ENCODE peak calls at places on chromosomes 6 and 20, in nine cellular contexts. S is lower leg skin, U is nephron progenitor cell, J is adrenal gland, T is PC-9, Z is GM23338, B is MCF 10A, W is cardiac muscle cell, Y is neural crest cell. M is an unnamed sample.
A peak's percentile ranks its signal among the peaks of the same experiment; 100 is the strongest.

GRCh38 chr6:104118274-104118673 is 741.4 kb downstream of the HACE1 start:
- DNase-seq in S (no peak), Y (no peak), T (no peak), J (no peak), B (peak; percentile 45), U (no peak), Z (no peak), W (no peak), M (no peak)

GRCh38 chr6:157099912-157100593 is 223.3 kb downstream of the TMEM242 start:
- DNase-seq in B (no peak), Z (no peak), S (no peak), Y (no peak), U (no peak), T (no peak), J (no peak), W (no peak), M (peak; percentile 71)

GRCh38 chr6:8434727-8435092 is 635 bp downstream of the SLC35B3 start:
- DNase-seq in U (no peak), Y (no peak), S (no peak), B (no peak), T (no peak), Z (no peak), W (no peak), J (no peak), M (peak; percentile 21)

GRCh38 chr6:52098649-52099184 is 11.3 kb upstream of the PKHD1 start:
- DNase-seq in T (no peak), J (no peak), S (no peak), Z (no peak), U (no peak), W (no peak), Y (no peak), B (peak; percentile 9), M (no peak)

GRCh38 chr20:53390780-53391179 is 202.9 kb downstream of the ZNF217 start:
- DNase-seq in J (no peak), W (no peak), T (no peak), S (no peak), U (no peak), B (no peak), Z (no peak), Y (no peak), M (no peak)

GRCh38 chr6:93183513-93183912 is 235.8 kb downstream of the EPHA7 start:
- DNase-seq in W (no peak), T (no peak), Z (no peak), U (no peak), B (no peak), Y (no peak), S (no peak), J (no peak), M (no peak)

GRCh38 chr6:17311595-17312311 is 30.6 kb downstream of the RBM24 start:
- DNase-seq in W (no peak), J (no peak), T (no peak), U (peak; percentile 16), B (no peak), S (no peak), Y (no peak), Z (no peak), M (no peak)

GRCh38 chr6:96465321-96465903 is 56.2 kb upstream of the UFL1 start:
- DNase-seq in S (no peak), T (no peak), W (no peak), Z (no peak), B (no peak), Y (no peak), J (no peak), U (no peak), M (no peak)

GRCh38 chr20:17655286-17655651 is 26.8 kb downstream of the RRBP1 start:
- DNase-seq in Z (peak; percentile 50), T (no peak), W (no peak), U (no peak), S (no peak), Y (no peak), B (no peak), J (no peak), M (no peak)

GRCh38 chr20:17655865-17656489 is 26.1 kb downstream of the RRBP1 start:
- DNase-seq in Z (peak; percentile 70), T (no peak), J (no peak), Y (no peak), S (no peak), B (peak; percentile 46), W (no peak), U (no peak), M (no peak)

GRCh38 chr20:17653835-17654648 is 28.0 kb downstream of the RRBP1 start:
- DNase-seq in S (no peak), T (no peak), Y (no peak), J (no peak), B (no peak), Z (no peak), W (no peak), U (no peak), M (no peak)

GRCh38 chr20:17652411-17652810 is 29.6 kb downstream of the RRBP1 start:
- DNase-seq in Z (no peak), U (no peak), T (no peak), Y (no peak), W (no peak), B (no peak), S (no peak), J (no peak), M (no peak)

GRCh38 chr20:17654649-17655285 is 27.3 kb downstream of the RRBP1 start:
- DNase-seq in J (no peak), T (peak; percentile 7), W (peak; percentile 66), B (peak; percentile 39), Y (peak; percentile 54), U (peak; percentile 77), S (no peak), Z (peak; percentile 91), M (no peak)
- TF ChIP-seq CTCF in J (peak; percentile 38), T (peak; percentile 71), W (peak; percentile 79), B (peak; percentile 44), Y (peak; percentile 75), U (peak; percentile 78), S (no peak), Z (peak; percentile 99), M (peak; percentile 32)

DNA sequence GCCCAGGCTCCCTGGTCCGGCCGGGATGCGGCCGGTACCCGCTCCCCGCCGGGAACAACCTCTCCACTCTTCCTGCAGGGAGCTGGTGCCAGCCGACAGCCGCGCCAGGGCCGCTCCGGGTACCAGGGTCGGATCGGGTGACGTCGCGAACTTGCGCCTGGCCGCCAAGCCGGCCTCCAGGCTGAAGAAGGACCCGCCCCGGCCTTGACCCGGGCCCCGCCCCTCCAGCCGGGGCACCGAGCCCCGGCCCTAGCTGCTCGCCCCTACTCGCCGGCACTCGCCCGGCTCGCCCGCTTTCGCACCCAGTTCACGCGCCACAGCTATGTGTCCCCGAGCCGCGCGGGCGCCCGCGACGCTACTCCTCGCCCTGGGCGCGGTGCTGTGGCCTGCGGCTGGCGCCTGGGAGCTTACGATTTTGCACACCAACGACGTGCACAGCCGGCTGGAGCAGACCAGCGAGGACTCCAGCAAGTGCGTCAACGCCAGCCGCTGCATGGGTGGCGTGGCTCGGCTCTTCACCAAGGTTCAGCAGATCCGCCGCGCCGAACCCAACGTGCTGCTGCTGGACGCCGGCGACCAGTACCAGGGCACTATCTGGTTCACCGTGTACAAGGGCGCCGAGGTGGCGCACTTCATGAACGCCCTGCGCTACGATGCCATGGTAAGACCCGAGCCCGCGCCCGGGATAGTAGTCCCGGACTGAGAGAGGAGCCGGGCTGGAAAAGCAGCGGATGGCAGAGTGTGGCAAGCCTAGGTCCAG is at the start of gene NT5E:
- DNase-seq in S (peak; percentile 41), Y (peak; percentile 50), U (peak; percentile 86), W (peak; percentile 76), B (peak; percentile 69), J (peak; percentile 42), T (peak; percentile 88), Z (peak; percentile 90), M (peak; percentile 87)
- TF ChIP-seq CTCF in S (no peak), Y (no peak), U (no peak), W (no peak), B (no peak), J (no peak), T (no peak), Z (peak; percentile 8), M (peak; percentile 30)

GRCh38 chr6:3699231-3699630 is 52.3 kb downstream of the PXDC1 start:
- DNase-seq in W (no peak), S (no peak), U (no peak), T (no peak), Y (no peak), Z (no peak), J (no peak), B (no peak), M (no peak)

GRCh38 chr6:3695065-3695830 is 56.3 kb downstream of the PXDC1 start:
- DNase-seq in Z (no peak), B (no peak), Y (no peak), W (no peak), J (no peak), U (no peak), S (no peak), T (no peak), M (no peak)

GRCh38 chr6:3697609-3698008 is 53.9 kb downstream of the PXDC1 start:
- DNase-seq in J (peak; percentile 27), U (no peak), Y (no peak), B (peak; percentile 83), S (no peak), W (no peak), Z (no peak), T (no peak), M (no peak)

GRCh38 chr6:3696525-3696924 is 55.0 kb downstream of the PXDC1 start:
- DNase-seq in U (no peak), Y (no peak), B (peak; percentile 62), Z (no peak), S (no peak), J (no peak), T (no peak), W (no peak), M (no peak)

GRCh38 chr6:3698021-3698420 is 53.5 kb downstream of the PXDC1 start:
- DNase-seq in Z (no peak), S (no peak), J (no peak), B (no peak), Y (no peak), W (no peak), T (no peak), U (no peak), M (no peak)
- TF ChIP-seq CTCF in Z (no peak), S (no peak), J (no peak), B (no peak), Y (no peak), W (no peak), T (no peak), U (no peak), M (no peak)

GRCh38 chr20:4235512-4236043 is 220.2 kb upstream of the RNF24 start:
- DNase-seq in Y (no peak), S (no peak), U (no peak), W (no peak), J (no peak), B (no peak), Z (no peak), T (no peak), M (no peak)

GRCh38 chr20:4230651-4231050 is 215.3 kb upstream of the RNF24 start:
- DNase-seq in Y (no peak), B (peak; percentile 66), Z (no peak), J (no peak), W (no peak), T (no peak), U (no peak), S (no peak), M (no peak)

GRCh38 chr20:4234128-4234527 is 218.8 kb upstream of the RNF24 start:
- DNase-seq in U (no peak), J (peak; percentile 89), Z (no peak), B (peak; percentile 92), T (no peak), Y (no peak), W (no peak), S (peak; percentile 21), M (no peak)

GRCh38 chr20:4234664-4235063 is 219.3 kb upstream of the RNF24 start:
- DNase-seq in S (no peak), U (no peak), B (no peak), J (no peak), Z (no peak), T (no peak), W (no peak), Y (no peak), M (no peak)

GRCh38 chr20:4233520-4233919 is 218.2 kb upstream of the RNF24 start:
- DNase-seq in T (no peak), Y (no peak), Z (peak; percentile 17), B (no peak), U (no peak), W (no peak), J (no peak), S (no peak), M (no peak)
- TF ChIP-seq CTCF in T (no peak), Y (no peak), Z (peak; percentile 17), B (peak; percentile 20), U (no peak), W (peak; percentile 38), J (no peak), S (no peak), M (peak; percentile 24)